ENCODE peak calls at places on chromosomes 13 and 19, in four cellular contexts. One of them, this sample, is unnamed.

GRCh38 chr19:42272989-42273406 is 3.9 kb downstream of the CIC start:
- DNase-seq in B cell: no peak
- DNase-seq in Daoy: no peak
- DNase-seq in left ventricle myocardium inferior: no peak
- DNase-seq in this sample: no peak

GRCh38 chr13:98842074-98842473 is 89.6 kb upstream of the SLC15A1 start:
- DNase-seq in B cell: no peak
- DNase-seq in Daoy: no peak
- DNase-seq in left ventricle myocardium inferior: no peak
- DNase-seq in this sample: no peak

GRCh38 chr13:33147832-33148231 is 131.6 kb downstream of the KL start:
- DNase-seq in B cell: no peak
- DNase-seq in Daoy: no peak
- DNase-seq in left ventricle myocardium inferior: no peak
- DNase-seq in this sample: no peak

GRCh38 chr19:32022946-32023832 is 322.2 kb upstream of the ZNF507 start:
- DNase-seq in B cell: no peak
- DNase-seq in Daoy: no peak
- DNase-seq in left ventricle myocardium inferior: no peak
- DNase-seq in this sample: no peak

GRCh38 chr19:50770888-50771287 is 624 bp downstream of the GPR32 start:
- DNase-seq in B cell: no peak
- DNase-seq in Daoy: no peak
- DNase-seq in left ventricle myocardium inferior: no peak
- DNase-seq in this sample: no peak

GRCh38 chr13:28267495-28267894 is 129.2 kb downstream of the PAN3 start:
- DNase-seq in B cell: no peak
- DNase-seq in Daoy: no peak
- DNase-seq in left ventricle myocardium inferior: no peak
- DNase-seq in this sample: no peak

GRCh38 chr13:27036236-27036981 is 135.2 kb downstream of the USP12 start:
- DNase-seq in B cell: no peak
- DNase-seq in Daoy: no peak
- DNase-seq in left ventricle myocardium inferior: no peak
- DNase-seq in this sample: peak; percentile 75

GRCh38 chr19:40662925-40663711 is 27.3 kb downstream of the NUMBL start:
- DNase-seq in B cell: peak; percentile 97
- DNase-seq in Daoy: peak; percentile 93
- DNase-seq in left ventricle myocardium inferior: peak; percentile 92
- DNase-seq in this sample: peak; percentile 90

GRCh38 chr13:75636339-75637095 is 387 bp downstream of the LMO7 start:
- DNase-seq in B cell: peak; percentile 77
- DNase-seq in Daoy: peak; percentile 46
- DNase-seq in left ventricle myocardium inferior: peak; percentile 16
- DNase-seq in this sample: peak; percentile 52

GRCh38 chr13:59531571-59532091 is 632.1 kb downstream of the DIAPH3 start:
- DNase-seq in B cell: no peak
- DNase-seq in Daoy: peak; percentile 18
- DNase-seq in left ventricle myocardium inferior: peak; percentile 85
- DNase-seq in this sample: no peak

GRCh38 chr13:19984430-19985218 is 26.1 kb downstream of the ZMYM2 start:
- DNase-seq in B cell: peak; percentile 38
- DNase-seq in Daoy: peak; percentile 3
- DNase-seq in left ventricle myocardium inferior: no peak
- DNase-seq in this sample: peak; percentile 26

GRCh38 chr19:7267792-7268736 is 26.1 kb downstream of the INSR start:
- DNase-seq in B cell: no peak
- DNase-seq in Daoy: no peak
- DNase-seq in left ventricle myocardium inferior: no peak
- DNase-seq in this sample: no peak

GRCh38 chr13:21673592-21674270 is 2.9 kb downstream of the FGF9 start:
- DNase-seq in B cell: peak; percentile 89
- DNase-seq in Daoy: peak; percentile 63
- DNase-seq in left ventricle myocardium inferior: peak; percentile 46
- DNase-seq in this sample: peak; percentile 68

GRCh38 chr13:33319859-33320258 is 34.3 kb upstream of the STARD13 start:
- DNase-seq in B cell: no peak
- DNase-seq in Daoy: no peak
- DNase-seq in left ventricle myocardium inferior: no peak
- DNase-seq in this sample: no peak

GRCh38 chr13:101739382-101740178 is 287.1 kb downstream of the ITGBL1 start:
- DNase-seq in B cell: no peak
- DNase-seq in Daoy: no peak
- DNase-seq in left ventricle myocardium inferior: no peak
- DNase-seq in this sample: no peak

GRCh38 chr13:50456111-50456510 is 387.4 kb downstream of the DLEU7 start:
- DNase-seq in B cell: no peak
- DNase-seq in Daoy: no peak
- DNase-seq in left ventricle myocardium inferior: no peak
- DNase-seq in this sample: no peak

GRCh38 chr19:1648156-1648925 is 4.1 kb downstream of the TCF3 start:
- DNase-seq in B cell: peak; percentile 76
- DNase-seq in Daoy: no peak
- DNase-seq in left ventricle myocardium inferior: no peak
- DNase-seq in this sample: no peak

GRCh38 chr19:16073481-16073880 is 2.8 kb upstream of the TPM4 start:
- DNase-seq in B cell: no peak
- DNase-seq in Daoy: no peak
- DNase-seq in left ventricle myocardium inferior: no peak
- DNase-seq in this sample: no peak

GRCh38 chr19:18436651-18437478 is 1.1 kb downstream of the ISYNA1 start:
- DNase-seq in B cell: peak; percentile 93
- DNase-seq in Daoy: peak; percentile 87
- DNase-seq in left ventricle myocardium inferior: peak; percentile 82
- DNase-seq in this sample: peak; percentile 75